ENCODE peak calls at places on chromosomes 3 and 15, in eight cellular contexts. I, B, Y, O, X, S, M and U are unnamed samples.

GRCh38 chr3:99878005-99878404 is 60.3 kb downstream of the CMSS1 start:
- DNase-seq in M (no peak), I (no peak), S (no peak), X (no peak), B (peak), O (no peak), Y (no peak), U (peak)

GRCh38 chr3:146162561-146162960 is 1.6 kb upstream of the PLOD2 start:
- DNase-seq in B (no peak), S (no peak), Y (no peak), I (no peak), X (no peak), O (no peak), M (no peak), U (no peak)

GRCh38 chr3:195718477-195718984 is 2.2 kb upstream of the MUC20 start:
- DNase-seq in S (no peak), Y (no peak), B (no peak), O (no peak), M (no peak), X (no peak), I (no peak), U (no peak)

GRCh38 chr3:141405581-141405980 is 37.3 kb downstream of the ZBTB38 start:
- DNase-seq in B (no peak), I (no peak), O (no peak), M (no peak), X (no peak), Y (no peak), S (no peak), U (peak)

GRCh38 chr3:107992976-107993684 is 97.7 kb downstream of the CD47 start:
- DNase-seq in X (no peak), S (no peak), I (no peak), O (no peak), Y (no peak), M (no peak), B (peak), U (peak)

GRCh38 chr3:42750834-42751233 is 22.2 kb downstream of the CCDC13 start:
- DNase-seq in S (no peak), O (no peak), I (no peak), X (no peak), Y (no peak), M (no peak), B (no peak), U (no peak)

GRCh38 chr3:194073926-194074325 is 62.0 kb upstream of the HES1 start:
- DNase-seq in M (no peak), O (no peak), Y (no peak), B (no peak), X (no peak), I (no peak), S (no peak), U (no peak)

GRCh38 chr3:137304313-137305056 is 346.7 kb downstream of the IL20RB start:
- DNase-seq in I (no peak), M (no peak), S (no peak), O (no peak), Y (no peak), X (no peak), B (no peak), U (no peak)

GRCh38 chr3:100634493-100635272 is 25.3 kb downstream of the ADGRG7 start:
- DNase-seq in X (no peak), S (no peak), M (no peak), Y (no peak), B (peak), O (no peak), I (peak), U (peak)

GRCh38 chr3:60737633-60738399 is 513.4 kb downstream of the FHIT start:
- DNase-seq in Y (no peak), X (no peak), I (no peak), S (no peak), O (no peak), B (no peak), M (no peak), U (no peak)

GRCh38 chr15:35630570-35630969 is 84.6 kb upstream of the DPH6 start:
- DNase-seq in X (no peak), M (no peak), I (peak), Y (no peak), O (no peak), B (peak), S (no peak), U (peak)